ENCODE peak calls at places on chromosomes 16 and 17, in five cellular contexts. G is activated T-cell treated with anti-CD3 and anti-CD28 coated beads, Interleukin-2, amount 50 U/mL, for 4 hours; V is AG20443; J is psoas muscle; U is ovary. C is an unnamed sample.

GRCh38 chr16:17947165-17947564 is 389.4 kb downstream of the NPIPA8 start:
- DNase-seq in G (no peak), V (no peak), J (no peak), U (no peak), C (no peak)

GRCh38 chr17:31392002-31392855 is 754 bp downstream of the RAB11FIP4 start:
- DNase-seq in G (no peak), V (peak), J (no peak), U (no peak), C (no peak)

GRCh38 chr17:48625502-48626201 is 506 bp downstream of the HOXB9 start:
- DNase-seq in G (no peak), V (peak), J (no peak), U (no peak), C (peak)

GRCh38 chr16:85994492-85995433 is 95.8 kb downstream of the IRF8 start:
- DNase-seq in G (no peak), V (no peak), J (no peak), U (no peak), C (no peak)

GRCh38 chr17:76917829-76918228 is 49.6 kb downstream of the MGAT5B start:
- DNase-seq in G (no peak), V (no peak), J (peak), U (no peak), C (no peak)

GRCh38 chr17:60600490-60601431 is 768 bp downstream of the PPM1D start:
- DNase-seq in G (peak), V (peak), J (peak), U (peak), C (peak)

GRCh38 chr17:3033741-3034577 is 29.4 kb downstream of the OR1D5 start:
- DNase-seq in G (no peak), V (no peak), J (no peak), U (no peak), C (no peak)

GRCh38 chr17:79565606-79566250 is 45.1 kb downstream of the RBFOX3 start:
- DNase-seq in G (no peak), V (no peak), J (peak), U (no peak), C (no peak)

GRCh38 chr16:81478876-81479496 is 34.4 kb downstream of the CMIP start:
- DNase-seq in G (no peak), V (no peak), J (peak), U (no peak), C (no peak)

GRCh38 chr17:335691-336090 is 16.9 kb downstream of the RPH3AL start:
- DNase-seq in G (no peak), V (no peak), J (peak), U (peak), C (no peak)

C was measured in NCI-H774.